ENCODE peak calls at places on chromosome 1, in seven cellular contexts. U, W, K, P, F, Q and G are unnamed samples.

GRCh38 chr1:54407957-54408700 is 1.9 kb upstream of the SSBP3 start:
- DNase-seq in U (peak), W (peak), K (no peak), P (no peak), F (no peak), Q (no peak), G (peak)

GRCh38 chr1:8706995-8707396 is 110.4 kb downstream of the RERE start:
- DNase-seq in U (no peak), W (peak), K (no peak), P (no peak), F (no peak), Q (no peak), G (no peak)

GRCh38 chr1:2848006-2848670 is 46.6 kb upstream of the TTC34 start:
- DNase-seq in U (no peak), W (no peak), K (no peak), P (no peak), F (no peak), Q (no peak), G (no peak)

GRCh38 chr1:194466706-194467105 is 1280.3 kb upstream of the B3GALT2 start:
- DNase-seq in U (no peak), W (peak), K (peak), P (no peak), F (no peak), Q (no peak), G (no peak)

GRCh38 chr1:151867321-151867720 is 13.8 kb upstream of the THEM5 start:
- DNase-seq in U (no peak), W (no peak), K (no peak), P (no peak), F (no peak), Q (no peak), G (no peak)

GRCh38 chr1:68495968-68496679 is 758 bp downstream of the DEPDC1 start:
- DNase-seq in U (no peak), W (peak), K (peak), P (no peak), F (peak), Q (no peak), G (no peak)

GRCh38 chr1:164774819-164775654 is 216.1 kb downstream of the PBX1 start:
- DNase-seq in U (no peak), W (no peak), K (no peak), P (no peak), F (no peak), Q (no peak), G (no peak)

GRCh38 chr1:6011161-6011945 is 19.1 kb upstream of the NPHP4 start:
- DNase-seq in U (no peak), W (no peak), K (no peak), P (no peak), F (no peak), Q (no peak), G (no peak)

GRCh38 chr1:36156329-36157114 is 562 bp downstream of the MAP7D1 start:
- DNase-seq in U (peak), W (peak), K (peak), P (peak), F (peak), Q (no peak), G (no peak)